ENCODE peak calls at places on chromosomes 6 and 20, in nine cellular contexts. P is Peyer's patch, N is A673, U is lower lobe of right lung, O is spleen, S is heart right ventricle, W is mucosa of descending colon, L is cardiac muscle cell, M is ovary. V is an unnamed sample.
A peak's percentile ranks its signal among the peaks of the same experiment; 100 is the strongest.

GRCh38 chr6:36929607-36930006 is 24.9 kb upstream of the PI16 start:
- DNase-seq in P (no peak), N (peak; percentile 36), U (no peak), O (no peak), S (no peak), W (no peak), L (no peak), M (no peak), V (no peak)

GRCh38 chr6:132715204-132715603 is 1.3 kb upstream of the VNN1 start:
- DNase-seq in P (peak; percentile 84), N (peak; percentile 37), U (no peak), O (no peak), S (peak; percentile 18), W (peak; percentile 21), L (peak; percentile 27), M (no peak), V (peak; percentile 81)

GRCh38 chr6:15791401-15792137 is 128.7 kb upstream of the DTNBP1 start:
- DNase-seq in P (no peak), N (no peak), U (no peak), O (no peak), S (no peak), W (no peak), L (no peak), M (no peak), V (no peak)

GRCh38 chr20:31751126-31751525 is 12.0 kb downstream of the TPX2 start:
- DNase-seq in P (no peak), N (no peak), U (no peak), O (no peak), S (no peak), W (no peak), L (no peak), M (no peak), V (no peak)

GRCh38 chr6:157652601-157653363 is 170.3 kb upstream of the SNX9 start:
- DNase-seq in P (no peak), N (no peak), U (no peak), O (peak; percentile 52), S (no peak), W (no peak), L (no peak), M (no peak), V (no peak)

GRCh38 chr20:841568-842546 is 8.3 kb downstream of the FAM110A start:
- DNase-seq in P (peak; percentile 62), N (no peak), U (peak; percentile 80), O (peak; percentile 79), S (no peak), W (peak; percentile 75), L (peak; percentile 74), M (no peak), V (peak; percentile 83)

GRCh38 chr6:169391473-169392071 is 137.9 kb upstream of the THBS2 start:
- DNase-seq in P (no peak), N (no peak), U (no peak), O (no peak), S (no peak), W (no peak), L (no peak), M (no peak), V (no peak)

GRCh38 chr6:33915134-33915533 is 111.3 kb upstream of the MLN start:
- DNase-seq in P (peak; percentile 57), N (peak; percentile 68), U (no peak), O (no peak), S (no peak), W (peak; percentile 30), L (no peak), M (no peak), V (no peak)

GRCh38 chr20:62368303-62368628 is 1.2 kb upstream of the LAMA5 start:
- DNase-seq in P (no peak), N (no peak), U (no peak), O (no peak), S (no peak), W (no peak), L (no peak), M (no peak), V (no peak)

GRCh38 chr6:169473663-169474062 is 220.0 kb upstream of the THBS2 start:
- DNase-seq in P (no peak), N (no peak), U (no peak), O (no peak), S (no peak), W (no peak), L (no peak), M (no peak), V (no peak)

GRCh38 chr20:56736285-56736857 is 107.3 kb downstream of the TFAP2C start:
- DNase-seq in P (no peak), N (no peak), U (no peak), O (no peak), S (no peak), W (no peak), L (no peak), M (no peak), V (no peak)

GRCh38 chr6:39209360-39209811 is 19.9 kb downstream of the KCNK5 start:
- DNase-seq in P (no peak), N (no peak), U (no peak), O (no peak), S (no peak), W (no peak), L (no peak), M (no peak), V (no peak)
- H3K4me1 ChIP-seq in P (peaks cover 6% of the 10 kb centered on the region), N (no peaks in the 10 kb centered on the region), U (peaks cover 74% of the 10 kb centered on the region), O (peaks cover 3% of the 10 kb centered on the region), S (no peaks in the 10 kb centered on the region), W (peaks cover 38% of the 10 kb centered on the region), L (peaks cover 2% of the 10 kb centered on the region), M (peaks cover 14% of the 10 kb centered on the region), V (peaks cover 71% of the 10 kb centered on the region)

DNA sequence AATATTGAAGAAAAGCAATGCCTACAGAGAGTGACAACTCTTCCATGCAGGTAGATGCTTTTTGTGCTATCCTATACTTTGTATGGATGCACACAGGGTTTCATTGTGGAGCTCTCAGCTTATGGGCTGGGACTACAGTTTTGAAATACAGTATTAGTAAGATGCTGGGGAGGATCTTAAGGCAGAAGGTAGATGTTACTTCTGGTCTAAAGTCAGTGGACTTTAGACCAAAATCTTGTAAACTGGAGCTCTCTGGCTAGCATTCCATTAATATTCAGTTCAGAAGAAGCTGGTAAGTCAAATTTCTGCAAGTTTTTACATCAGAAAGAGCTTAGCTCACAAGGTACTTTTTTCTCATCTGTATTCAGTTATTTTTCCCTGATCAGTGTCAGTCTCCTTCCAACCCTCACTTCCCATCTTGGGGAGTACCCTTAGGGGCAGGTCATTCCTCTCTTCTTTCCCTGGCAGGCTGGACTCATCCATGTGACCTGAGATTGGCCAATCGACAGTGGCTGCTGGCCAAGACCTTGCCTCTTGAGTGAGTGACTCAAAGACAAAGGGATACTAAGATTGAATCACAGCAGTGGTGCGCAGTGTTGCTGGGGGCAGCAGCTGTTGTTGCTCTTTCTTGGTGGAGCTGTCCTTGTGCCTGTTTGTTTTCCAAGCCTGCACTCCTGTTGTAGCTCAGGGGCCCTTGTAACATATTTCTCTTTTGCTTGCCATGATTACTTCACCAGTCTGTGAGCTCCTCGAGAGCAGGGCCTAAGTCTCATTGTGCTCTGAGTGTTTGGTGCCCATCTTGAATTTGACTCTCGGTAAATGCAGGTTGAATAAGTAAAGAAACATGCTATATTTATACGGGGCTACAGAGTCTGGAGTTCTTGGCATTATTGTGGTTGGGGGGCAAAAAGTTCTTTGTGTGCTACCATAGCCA is 2.8 kb upstream of the PHF20 start:
- DNase-seq in P (peak; percentile 94), N (peak; percentile 73), U (peak; percentile 95), O (peak; percentile 92), S (peak; percentile 93), W (peak; percentile 82), L (peak; percentile 72), M (peak; percentile 96), V (peak; percentile 92)
- TF ChIP-seq CTCF in P (no peak), N (no peak), U (no peak), O (no peak), S (no peak), W (no peak), L (no peak), M (no peak), V (no peak)

GRCh38 chr6:159973406-159973805 is 4.5 kb downstream of the IGF2R start:
- DNase-seq in P (no peak), N (no peak), U (no peak), O (no peak), S (no peak), W (no peak), L (no peak), M (no peak), V (no peak)
- H3K4me1 ChIP-seq in P (no peaks in the 10 kb centered on the region), N (peaks cover 66% of the 10 kb centered on the region), U (peaks cover 71% of the 10 kb centered on the region), O (peaks cover 49% of the 10 kb centered on the region), S (peaks cover 62% of the 10 kb centered on the region), W (peaks cover 39% of the 10 kb centered on the region), L (peaks cover 50% of the 10 kb centered on the region), M (peaks cover 30% of the 10 kb centered on the region), V (peaks cover 8% of the 10 kb centered on the region)

GRCh38 chr6:112282217-112282616 is 27.9 kb upstream of the LAMA4 start:
- DNase-seq in P (no peak), N (peak; percentile 67), U (peak; percentile 44), O (no peak), S (peak; percentile 46), W (peak; percentile 35), L (peak; percentile 91), M (peak; percentile 54), V (no peak)
- TF ChIP-seq CTCF in P (no peak), N (peak; percentile 42), U (peak; percentile 23), O (no peak), S (peak; percentile 44), W (no peak), L (peak; percentile 47), M (peak; percentile 29), V (no peak)

GRCh38 chr6:43738267-43738676 is 31.7 kb upstream of the VEGFA start:
- DNase-seq in P (no peak), N (no peak), U (no peak), O (no peak), S (no peak), W (no peak), L (no peak), M (no peak), V (no peak)
- H3K4me1 ChIP-seq in P (no peaks in the 10 kb centered on the region), N (no peaks in the 10 kb centered on the region), U (no peaks in the 10 kb centered on the region), O (no peaks in the 10 kb centered on the region), S (peaks cover 12% of the 10 kb centered on the region), W (peaks cover 26% of the 10 kb centered on the region), L (peaks cover 3% of the 10 kb centered on the region), M (no peaks in the 10 kb centered on the region), V (no peaks in the 10 kb centered on the region)

GRCh38 chr6:3293271-3294155 is 34.8 kb downstream of the PSMG4 start:
- DNase-seq in P (peak; percentile 32), N (no peak), U (no peak), O (peak; percentile 58), S (no peak), W (no peak), L (peak; percentile 70), M (no peak), V (no peak)

GRCh38 chr6:3296537-3297453 is 38.0 kb downstream of the PSMG4 start:
- DNase-seq in P (peak; percentile 45), N (no peak), U (no peak), O (peak; percentile 63), S (no peak), W (no peak), L (no peak), M (no peak), V (no peak)

GRCh38 chr6:3296113-3296512 is 37.4 kb downstream of the PSMG4 start:
- DNase-seq in P (peak; percentile 52), N (no peak), U (no peak), O (peak; percentile 56), S (no peak), W (no peak), L (no peak), M (no peak), V (no peak)

GRCh38 chr6:3294396-3294795 is 35.6 kb downstream of the PSMG4 start:
- DNase-seq in P (peak; percentile 11), N (no peak), U (no peak), O (peak; percentile 31), S (no peak), W (no peak), L (no peak), M (no peak), V (no peak)

GRCh38 chr6:3294921-3295871 is 36.4 kb downstream of the PSMG4 start:
- DNase-seq in P (peak; percentile 56), N (no peak), U (no peak), O (peak; percentile 65), S (no peak), W (peak; percentile 29), L (no peak), M (no peak), V (peak; percentile 29)
- TF ChIP-seq CTCF in P (peak; percentile 46), N (no peak), U (no peak), O (no peak), S (no peak), W (no peak), L (no peak), M (no peak), V (no peak)